ENCODE peak calls at places on chromosomes 12 and 14, in nine cellular contexts. T is stomach, I is tibial nerve, L is transverse colon, K is esophagus muscularis mucosa, A is SK-N-SH, J is K562, E is GM12878, Q is suprapubic skin. H is an unnamed sample.

GRCh38 chr12:48995061-48995879 is 3.9 kb downstream of the DDN start:
- DNase-seq in J (peak; percentile 90), Q (peak; percentile 90), L (peak; percentile 85), E (no peak), T (peak; percentile 86), K (peak; percentile 96), I (peak; percentile 65), A (peak; percentile 98), H (peak; percentile 89)

GRCh38 chr14:35404496-35405303 is at the start of gene NFKBIA:
- DNase-seq in T (peak; percentile 93), E (peak; percentile 86), K (peak; percentile 97), J (peak; percentile 80), I (peak; percentile 89), L (peak; percentile 93), A (peak; percentile 87), Q (peak; percentile 96), H (peak; percentile 96)

GRCh38 chr14:29927596-29928341 is at the start of gene PRKD1:
- DNase-seq in E (no peak), I (peak; percentile 28), T (peak; percentile 65), L (peak; percentile 51), K (no peak), A (peak; percentile 83), Q (no peak), J (peak; percentile 68), H (peak; percentile 78)

GRCh38 chr14:87630808-87631207 is 362.2 kb downstream of the GALC start:
- DNase-seq in E (no peak), I (no peak), Q (no peak), K (no peak), T (no peak), J (no peak), A (no peak), L (no peak), H (no peak)

GRCh38 chr12:112013601-112014402 is 576 bp downstream of the ERP29 start:
- DNase-seq in I (no peak), K (no peak), T (peak; percentile 73), A (peak; percentile 58), L (peak; percentile 78), Q (peak; percentile 84), J (peak; percentile 60), E (peak; percentile 32), H (peak; percentile 78)

GRCh38 chr14:104776481-104776880 is 19.1 kb downstream of the AKT1 start:
- DNase-seq in I (no peak), L (no peak), A (no peak), J (no peak), K (no peak), E (no peak), Q (no peak), T (no peak), H (no peak)

GRCh38 chr14:50087350-50088116 is 28.8 kb downstream of the VCPKMT start:
- DNase-seq in J (peak; percentile 23), E (no peak), I (no peak), L (no peak), Q (no peak), A (no peak), K (no peak), T (no peak), H (no peak)

GRCh38 chr14:102986810-102987579 is 64.5 kb downstream of the AMN start:
- DNase-seq in K (no peak), I (no peak), A (no peak), Q (no peak), E (no peak), L (no peak), J (no peak), T (no peak), H (no peak)

GRCh38 chr12:47078733-47079364 is 572 bp upstream of the PCED1B start:
- DNase-seq in Q (no peak), A (no peak), L (peak; percentile 45), K (no peak), J (peak; percentile 34), E (no peak), I (no peak), T (no peak), H (peak; percentile 87)

GRCh38 chr12:52977195-52977594 is 28.3 kb downstream of the KRT18 start:
- DNase-seq in Q (no peak), E (no peak), I (no peak), A (no peak), J (no peak), T (no peak), L (no peak), K (no peak), H (no peak)

GRCh38 chr14:73758392-73759182 is 44.4 kb upstream of the PNMA1 start:
- DNase-seq in L (peak; percentile 87), K (peak; percentile 94), J (peak; percentile 81), E (no peak), A (peak; percentile 86), Q (no peak), T (peak; percentile 82), I (no peak), H (peak; percentile 92)

GRCh38 chr14:99508896-99509629 is 27.9 kb downstream of the CCNK start:
- DNase-seq in T (peak; percentile 77), I (no peak), L (no peak), K (no peak), E (no peak), J (no peak), A (no peak), Q (no peak), H (no peak)

DNA sequence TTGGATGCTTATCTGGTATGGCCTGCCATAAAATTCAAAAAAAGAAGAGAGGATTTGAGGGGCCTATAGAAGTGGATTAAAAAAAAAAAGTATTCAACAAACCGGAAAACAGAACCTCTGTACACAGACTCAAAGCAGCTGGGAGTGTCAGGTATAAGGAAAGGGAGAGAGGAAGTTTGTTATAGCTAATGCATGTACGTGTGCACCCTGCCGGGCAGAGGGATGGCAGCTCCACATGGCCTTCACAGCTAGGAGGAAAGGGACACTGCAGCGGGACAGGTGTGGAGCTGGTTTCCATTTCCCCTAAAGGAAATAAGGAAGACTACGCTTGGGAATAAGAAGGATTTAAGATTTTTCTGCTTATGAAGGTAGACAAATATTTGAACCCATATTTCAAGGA is 21.5 kb downstream of the SLC7A8 start:
- DNase-seq in L (peak; percentile 40), E (no peak), I (no peak), J (no peak), A (no peak), T (no peak), Q (no peak), K (no peak), H (no peak)
- H3K27me3 ChIP-seq in L (no peaks in the 10 kb centered on the region), E (no peaks in the 10 kb centered on the region), I (no peaks in the 10 kb centered on the region), J (no peaks in the 10 kb centered on the region), A (no peaks in the 10 kb centered on the region), T (no peaks in the 10 kb centered on the region), Q (no peaks in the 10 kb centered on the region), K (no peaks in the 10 kb centered on the region), H (no peaks in the 10 kb centered on the region)

GRCh38 chr14:64928239-64929002 is 14.1 kb downstream of the GPX2 start:
- DNase-seq in T (no peak), L (no peak), J (no peak), E (peak; percentile 46), A (no peak), K (peak; percentile 47), I (no peak), Q (no peak), H (no peak)

GRCh38 chr14:64930085-64930843 is 12.3 kb downstream of the GPX2 start:
- DNase-seq in T (no peak), Q (no peak), J (no peak), K (peak; percentile 45), I (no peak), L (no peak), A (no peak), E (no peak), H (no peak)

GRCh38 chr14:64926398-64926995 is 12.2 kb downstream of the CHURC1 start:
- DNase-seq in L (no peak), K (no peak), A (no peak), J (no peak), Q (no peak), E (no peak), T (no peak), I (no peak), H (no peak)

GRCh38 chr14:64931123-64931522 is 11.4 kb downstream of the GPX2 start:
- DNase-seq in E (no peak), K (peak; percentile 14), L (no peak), T (no peak), I (no peak), A (no peak), J (no peak), Q (no peak), H (no peak)

DNA sequence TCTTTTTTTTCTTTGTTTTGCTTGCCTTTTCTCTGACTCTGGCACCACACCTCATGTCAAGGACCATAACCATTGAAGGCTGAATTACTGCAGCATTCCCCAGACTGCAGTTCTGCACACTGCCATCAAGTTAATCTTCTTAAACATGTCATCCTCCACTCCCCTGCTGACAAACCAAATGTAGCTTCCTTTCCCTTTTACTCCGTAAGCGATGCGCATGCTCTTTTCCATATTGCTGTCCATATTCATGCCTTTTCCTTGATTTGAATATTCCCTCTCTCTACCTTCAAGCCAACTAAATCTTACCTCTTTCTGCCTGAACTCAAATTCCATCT is 13.6 kb downstream of the GPX2 start:
- DNase-seq in E (no peak), T (no peak), L (no peak), J (no peak), A (no peak), K (no peak), I (no peak), Q (no peak), H (no peak)
- H3K27ac ChIP-seq in E (peak overlapping the region; percentile 57), T (no peak overlapping the region), L (peak overlapping the region; percentile 57), J (no peak overlapping the region), A (no peak overlapping the region), K (peak overlapping the region; percentile 70), I (no peak overlapping the region), Q (no peak overlapping the region), H (peak overlapping the region; percentile 47)

GRCh38 chr12:109988274-109988673 is 7.9 kb downstream of the GIT2 start:
- DNase-seq in J (no peak), T (no peak), A (no peak), K (no peak), I (no peak), Q (no peak), L (no peak), E (no peak), H (no peak)

GRCh38 chr12:109987615-109988014 is 8.6 kb downstream of the GIT2 start:
- DNase-seq in K (no peak), Q (no peak), A (no peak), E (no peak), J (no peak), I (no peak), T (no peak), L (no peak), H (no peak)

GRCh38 chr12:109988903-109989302 is 7.3 kb downstream of the GIT2 start:
- DNase-seq in A (no peak), Q (no peak), T (no peak), E (no peak), I (no peak), L (no peak), K (no peak), J (no peak), H (no peak)

GRCh38 chr12:109991586-109991985 is 4.6 kb downstream of the GIT2 start:
- DNase-seq in K (no peak), Q (no peak), A (no peak), J (no peak), L (no peak), E (no peak), I (no peak), T (no peak), H (no peak)

GRCh38 chr12:109989380-109989779 is 6.8 kb downstream of the GIT2 start:
- DNase-seq in J (no peak), I (no peak), K (no peak), T (no peak), L (no peak), A (no peak), Q (no peak), E (no peak), H (no peak)
- TF ChIP-seq EP300 in J (no peak), I (no peak), K (no peak), T (no peak), L (no peak), A (no peak), Q (no peak), E (no peak), H (no peak)

GRCh38 chr12:6941786-6942185 is 1.8 kb upstream of the RNU7-1 start:
- DNase-seq in I (no peak), J (no peak), T (no peak), Q (no peak), L (no peak), E (no peak), K (no peak), A (no peak), H (no peak)
- H3K27me3 ChIP-seq in I (no peaks in the 10 kb centered on the region), J (no peaks in the 10 kb centered on the region), T (no peaks in the 10 kb centered on the region), Q (no peaks in the 10 kb centered on the region), L (no peaks in the 10 kb centered on the region), E (no peaks in the 10 kb centered on the region), K (no peaks in the 10 kb centered on the region), A (no peaks in the 10 kb centered on the region), H (no peaks in the 10 kb centered on the region)